ENCODE peak calls at places on chromosomes 3 and 15, in seven cellular contexts. K, O, C, Y, E, N and R are unnamed samples.

GRCh38 chr3:120454076-120454689 is 3.4 kb upstream of the FSTL1 start:
- DNase-seq in K (no peak), O (no peak), C (no peak), Y (no peak), E (no peak), N (no peak), R (no peak)

GRCh38 chr3:179526989-179527391 is 35.7 kb upstream of the ACTL6A start:
- DNase-seq in K (peak), O (no peak), C (no peak), Y (peak), E (no peak), N (peak), R (peak)

GRCh38 chr3:182585532-182586150 is 207.7 kb upstream of the ATP11B start:
- DNase-seq in K (no peak), O (no peak), C (no peak), Y (no peak), E (no peak), N (no peak), R (no peak)

GRCh38 chr3:76702676-76703075 is 337.2 kb upstream of the ROBO2 start:
- DNase-seq in K (no peak), O (no peak), C (no peak), Y (no peak), E (no peak), N (no peak), R (no peak)

GRCh38 chr3:77475545-77475944 is 435.6 kb downstream of the ROBO2 start:
- DNase-seq in K (no peak), O (no peak), C (no peak), Y (no peak), E (no peak), N (no peak), R (no peak)

GRCh38 chr15:28130651-28131050 is 31.5 kb upstream of the OCA2 start:
- DNase-seq in K (no peak), O (no peak), C (no peak), Y (no peak), E (no peak), N (no peak), R (no peak)

GRCh38 chr3:45218578-45219390 is 7.3 kb downstream of the TMEM158 start:
- DNase-seq in K (peak), O (no peak), C (no peak), Y (peak), E (no peak), N (peak), R (peak)

GRCh38 chr3:131193671-131194291 is 167.1 kb downstream of the NEK11 start:
- DNase-seq in K (no peak), O (no peak), C (no peak), Y (no peak), E (no peak), N (no peak), R (no peak)

GRCh38 chr3:168714609-168715240 is 619.0 kb upstream of the GOLIM4 start:
- DNase-seq in K (no peak), O (no peak), C (no peak), Y (no peak), E (no peak), N (no peak), R (no peak)

GRCh38 chr15:67240235-67241131 is 14.0 kb downstream of the AAGAB start:
- DNase-seq in K (peak), O (no peak), C (no peak), Y (no peak), E (peak), N (no peak), R (no peak)

GRCh38 chr3:32428092-32429068 is 36.7 kb downstream of the CMTM7 start:
- DNase-seq in K (no peak), O (no peak), C (no peak), Y (no peak), E (no peak), N (no peak), R (no peak)

GRCh38 chr3:125042725-125043406 is 12.9 kb downstream of the HEG1 start:
- DNase-seq in K (no peak), O (no peak), C (no peak), Y (peak), E (no peak), N (peak), R (no peak)

GRCh38 chr15:71679223-71680078 is 130.9 kb upstream of the NR2E3 start:
- DNase-seq in K (no peak), O (no peak), C (peak), Y (peak), E (no peak), N (peak), R (no peak)

GRCh38 chr3:167882057-167882667 is 146.6 kb downstream of the SERPINI1 start:
- DNase-seq in K (peak), O (no peak), C (no peak), Y (peak), E (peak), N (peak), R (peak)

GRCh38 chr3:12758025-12758830 is 831 bp downstream of the TMEM40 start:
- DNase-seq in K (no peak), O (no peak), C (no peak), Y (peak), E (no peak), N (peak), R (no peak)

GRCh38 chr3:27686642-27687041 is 35.5 kb downstream of the EOMES start:
- DNase-seq in K (no peak), O (no peak), C (peak), Y (peak), E (no peak), N (peak), R (no peak)

GRCh38 chr3:69292959-69293574 is 92.8 kb downstream of the FRMD4B start:
- DNase-seq in K (no peak), O (no peak), C (no peak), Y (no peak), E (no peak), N (no peak), R (no peak)

GRCh38 chr3:182405752-182406151 is 387.6 kb upstream of the ATP11B start:
- DNase-seq in K (no peak), O (no peak), C (no peak), Y (no peak), E (no peak), N (no peak), R (no peak)

GRCh38 chr3:56613016-56613415 is 56.0 kb downstream of the CCDC66 start:
- DNase-seq in K (no peak), O (no peak), C (no peak), Y (no peak), E (no peak), N (no peak), R (no peak)

GRCh38 chr15:78366342-78366741 is 26.2 kb downstream of the CRABP1 start:
- DNase-seq in K (no peak), O (no peak), C (no peak), Y (no peak), E (no peak), N (no peak), R (no peak)

GRCh38 chr15:75808563-75808962 is 34.7 kb upstream of the UBE2Q2 start:
- DNase-seq in K (no peak), O (no peak), C (no peak), Y (no peak), E (no peak), N (no peak), R (no peak)

GRCh38 chr3:4394048-4394447 is 73.0 kb downstream of the SUMF1 start:
- DNase-seq in K (peak), O (no peak), C (no peak), Y (peak), E (no peak), N (peak), R (no peak)

GRCh38 chr15:58260186-58260910 is 122.2 kb downstream of the AQP9 start:
- DNase-seq in K (no peak), O (no peak), C (no peak), Y (no peak), E (no peak), N (peak), R (no peak)

GRCh38 chr3:114660124-114660523 is 366.3 kb downstream of the TIGIT start:
- DNase-seq in K (no peak), O (no peak), C (no peak), Y (peak), E (no peak), N (peak), R (no peak)
- H3K4me3 ChIP-seq in K (no peak), O (no peak), C (no peak), Y (no peak), E (no peak), N (peak), R (no peak)

DNA sequence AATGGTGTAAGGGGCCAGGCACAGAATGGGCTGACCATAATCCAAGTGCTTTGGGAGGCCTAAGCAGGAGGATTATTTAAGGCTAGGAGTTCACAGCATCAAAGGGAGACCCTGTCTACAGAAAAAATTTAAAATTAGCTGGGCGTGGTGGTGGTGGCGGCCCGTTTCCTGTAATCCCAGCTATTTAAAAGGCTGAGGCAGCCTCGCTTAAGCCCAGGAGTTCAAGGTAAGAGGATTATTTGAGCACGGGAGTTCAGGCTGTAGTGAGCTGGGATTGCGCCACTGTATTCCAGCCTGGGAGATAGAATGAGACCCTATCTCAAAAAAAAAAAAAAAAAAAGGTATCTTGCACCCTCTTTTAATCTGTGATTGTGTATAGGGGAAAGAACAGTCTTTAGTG is 1.9 kb downstream of the TMA7 start:
- DNase-seq in K (no peak), O (no peak), C (no peak), Y (no peak), E (no peak), N (no peak), R (no peak)
- H3K4me3 ChIP-seq in K (peak), O (no peak), C (peak), Y (no peak), E (peak), N (no peak), R (no peak)

GRCh38 chr15:85707519-85708338 is 87.0 kb downstream of the KLHL25 start:
- DNase-seq in K (no peak), O (no peak), C (no peak), Y (peak), E (no peak), N (peak), R (no peak)
- H3K4me3 ChIP-seq in K (no peak), O (peak), C (no peak), Y (no peak), E (no peak), N (peak), R (peak)

GRCh38 chr3:89227634-89228033 is 120.2 kb downstream of the EPHA3 start:
- DNase-seq in K (no peak), O (no peak), C (no peak), Y (peak), E (no peak), N (peak), R (peak)

GRCh38 chr3:89227218-89227617 is 119.8 kb downstream of the EPHA3 start:
- DNase-seq in K (no peak), O (no peak), C (no peak), Y (peak), E (no peak), N (peak), R (peak)

GRCh38 chr3:89234620-89235019 is 127.2 kb downstream of the EPHA3 start:
- DNase-seq in K (no peak), O (no peak), C (no peak), Y (no peak), E (no peak), N (no peak), R (no peak)

GRCh38 chr3:89232155-89232554 is 124.7 kb downstream of the EPHA3 start:
- DNase-seq in K (no peak), O (no peak), C (no peak), Y (no peak), E (no peak), N (no peak), R (no peak)
- H3K4me3 ChIP-seq in K (no peak), O (no peak), C (no peak), Y (no peak), E (no peak), N (no peak), R (no peak)

GRCh38 chr15:55912982-55913381 is 80.4 kb downstream of the NEDD4 start:
- DNase-seq in K (no peak), O (no peak), C (no peak), Y (no peak), E (no peak), N (no peak), R (no peak)
- H3K4me3 ChIP-seq in K (no peak), O (no peak), C (peak), Y (peak), E (no peak), N (peak), R (peak)

GRCh38 chr15:65778269-65778668 is 13.8 kb downstream of the DENND4A start:
- DNase-seq in K (no peak), O (no peak), C (no peak), Y (no peak), E (no peak), N (no peak), R (no peak)
- H3K4me3 ChIP-seq in K (no peak), O (no peak), C (no peak), Y (no peak), E (no peak), N (no peak), R (no peak)

GRCh38 chr3:178002113-178002512 is 534.1 kb upstream of the KCNMB2 start:
- DNase-seq in K (no peak), O (no peak), C (no peak), Y (no peak), E (no peak), N (no peak), R (no peak)
- H3K4me3 ChIP-seq in K (no peak), O (no peak), C (no peak), Y (no peak), E (no peak), N (no peak), R (no peak)